ENCODE peak calls at places on chromosomes 16 and 17, in four cellular contexts. D is right lobe of liver, O is HTR-8/SVneo, V is anterior cingulate cortex. H is an unnamed sample.
A peak's percentile ranks its signal among the peaks of the same experiment; 100 is the strongest.

GRCh38 chr16:60246055-60246454 is 1511.9 kb upstream of the GOT2 start:
- DNase-seq in D (no peak), O (no peak), V (no peak), H (no peak)

GRCh38 chr17:57440522-57441269 is 184.4 kb downstream of the MSI2 start:
- DNase-seq in D (no peak), O (peak; percentile 63), V (peak; percentile 78), H (peak; percentile 95)

GRCh38 chr16:88118376-88118775 is 167.1 kb downstream of the BANP start:
- DNase-seq in D (no peak), O (no peak), V (no peak), H (no peak)

GRCh38 chr17:56593741-56594527 is 435 bp downstream of the NOG start:
- DNase-seq in D (peak; percentile 62), O (peak; percentile 63), V (no peak), H (peak; percentile 15)

GRCh38 chr16:57497121-57497520 is 10.8 kb upstream of the DOK4 start:
- DNase-seq in D (no peak), O (no peak), V (no peak), H (no peak)

GRCh38 chr16:76535-77272 is 1.3 kb upstream of the MPG start:
- DNase-seq in D (no peak), O (peak; percentile 60), V (no peak), H (peak; percentile 32)

GRCh38 chr16:2768403-2769089 is 8.5 kb downstream of the ELOB start:
- DNase-seq in D (no peak), O (no peak), V (no peak), H (no peak)

GRCh38 chr16:50500171-50500874 is 47.9 kb upstream of the NKD1 start:
- DNase-seq in D (no peak), O (no peak), V (no peak), H (no peak)

GRCh38 chr17:38705803-38706624 is 941 bp downstream of the MLLT6 start:
- DNase-seq in D (peak; percentile 54), O (peak; percentile 80), V (no peak), H (peak; percentile 22)

GRCh38 chr17:21089145-21089544 is 37.6 kb upstream of the DHRS7B start:
- DNase-seq in D (no peak), O (no peak), V (no peak), H (peak; percentile 84)

GRCh38 chr16:87592018-87592712 is 10.1 kb upstream of the JPH3 start:
- DNase-seq in D (no peak), O (no peak), V (no peak), H (no peak)

GRCh38 chr17:59154335-59154720 is 658 bp downstream of the SKA2 start:
- DNase-seq in D (no peak), O (peak; percentile 42), V (peak; percentile 54), H (no peak)

GRCh38 chr16:10961231-10961630 is 16.9 kb downstream of the CLEC16A start:
- DNase-seq in D (no peak), O (no peak), V (no peak), H (no peak)

GRCh38 chr17:78384479-78385175 is 6.2 kb downstream of the PGS1 start:
- DNase-seq in D (no peak), O (no peak), V (no peak), H (no peak)

GRCh38 chr17:376936-377863 is 24.6 kb upstream of the RPH3AL start:
- DNase-seq in D (peak; percentile 13), O (no peak), V (no peak), H (no peak)

GRCh38 chr17:45114117-45114932 is 18.0 kb downstream of the PLCD3 start:
- DNase-seq in D (peak; percentile 44), O (no peak), V (no peak), H (no peak)

GRCh38 chr16:56938664-56939513 is 6.9 kb downstream of the HERPUD1 start:
- DNase-seq in D (no peak), O (no peak), V (no peak), H (no peak)

GRCh38 chr17:31627960-31628359 is 231.1 kb downstream of the COPRS start:
- DNase-seq in D (no peak), O (no peak), V (no peak), H (no peak)

GRCh38 chr16:15536813-15537212 is 102.4 kb downstream of the BMERB1 start:
- DNase-seq in D (no peak), O (no peak), V (no peak), H (no peak)

GRCh38 chr17:40310882-40311391 is 2.0 kb downstream of the RARA start:
- DNase-seq in D (peak; percentile 45), O (no peak), V (no peak), H (no peak)

GRCh38 chr16:88316941-88317618 is 65.7 kb upstream of the ZNF469 start:
- DNase-seq in D (no peak), O (no peak), V (no peak), H (no peak)

GRCh38 chr16:49497466-49497865 is 123.9 kb downstream of the C16orf78 start:
- DNase-seq in D (no peak), O (no peak), V (no peak), H (no peak)

GRCh38 chr17:78532922-78533640 is 44.1 kb downstream of the DNAH17 start:
- DNase-seq in D (no peak), O (peak; percentile 72), V (no peak), H (no peak)

GRCh38 chr17:36736201-36737156 is 135.1 kb downstream of the MRM1 start:
- DNase-seq in D (no peak), O (no peak), V (peak; percentile 43), H (no peak)

GRCh38 chr16:27529962-27530361 is 19.8 kb downstream of the GTF3C1 start:
- DNase-seq in D (no peak), O (no peak), V (peak; percentile 33), H (peak; percentile 21)

GRCh38 chr16:1152651-1153259 is at the start of gene CACNA1H:
- DNase-seq in D (no peak), O (peak; percentile 56), V (no peak), H (no peak)

GRCh38 chr17:81967533-81968395 is 6.8 kb upstream of the NOTUM start:
- DNase-seq in D (peak; percentile 94), O (peak; percentile 48), V (peak; percentile 90), H (peak; percentile 89)

GRCh38 chr16:64543401-64543800 is 578.5 kb downstream of the CDH11 start:
- DNase-seq in D (no peak), O (no peak), V (no peak), H (no peak)

GRCh38 chr17:49022391-49022941 is 25.3 kb downstream of the IGF2BP1 start:
- DNase-seq in D (no peak), O (peak; percentile 90), V (no peak), H (no peak)

GRCh38 chr17:73103661-73104335 is 11.3 kb upstream of the SLC39A11 start:
- DNase-seq in D (no peak), O (no peak), V (no peak), H (no peak)

GRCh38 chr17:34511931-34512330 is 67.5 kb upstream of the TMEM132E start:
- DNase-seq in D (no peak), O (no peak), V (no peak), H (no peak)

GRCh38 chr16:80454802-80455201 is 86.0 kb upstream of the DYNLRB2 start:
- DNase-seq in D (no peak), O (no peak), V (no peak), H (no peak)